ENCODE peak calls at places on chromosomes 6 and 20, in eight cellular contexts. G is A549, P is foreskin fibroblast, I is RPMI7951, B is hippocampal formation, H is NCI-H774, D is C1 segment of cervical spinal cord, W is small intestine. N is an unnamed sample.

GRCh38 chr6:137637161-137637560 is 143.0 kb upstream of the OLIG3 start:
- DNase-seq in G (no peak), P (peak; percentile 89), I (peak; percentile 96), B (no peak), H (no peak), D (no peak), W (no peak), N (no peak)

GRCh38 chr6:11730645-11731044 is 48.0 kb downstream of the ADTRP start:
- DNase-seq in G (no peak), P (no peak), I (no peak), B (no peak), H (no peak), D (no peak), W (no peak), N (no peak)

GRCh38 chr6:143449731-143450452 is 603 bp downstream of the ADAT2 start:
- DNase-seq in G (no peak), P (peak; percentile 24), I (peak; percentile 54), B (no peak), H (peak; percentile 5), D (no peak), W (peak; percentile 33), N (no peak)

GRCh38 chr6:80182291-80182690 is 75.8 kb downstream of the BCKDHB start:
- DNase-seq in G (no peak), P (peak; percentile 13), I (peak; percentile 62), B (no peak), H (no peak), D (no peak), W (no peak), N (no peak)

GRCh38 chr6:108453601-108454157 is 107.0 kb upstream of the FOXO3 start:
- DNase-seq in G (no peak), P (peak; percentile 10), I (peak; percentile 52), B (no peak), H (no peak), D (no peak), W (peak; percentile 14), N (no peak)

GRCh38 chr6:148720897-148721296 is 25.9 kb upstream of the UST start:
- DNase-seq in G (no peak), P (no peak), I (no peak), B (no peak), H (no peak), D (no peak), W (no peak), N (no peak)

GRCh38 chr20:6636209-6637159 is 131.0 kb upstream of the BMP2 start:
- DNase-seq in G (peak; percentile 23), P (peak; percentile 14), I (peak; percentile 72), B (peak; percentile 27), H (peak; percentile 28), D (no peak), W (peak; percentile 76), N (no peak)

GRCh38 chr6:6946477-6947145 is 161.2 kb upstream of the RREB1 start:
- DNase-seq in G (no peak), P (no peak), I (no peak), B (no peak), H (no peak), D (no peak), W (peak; percentile 75), N (no peak)

GRCh38 chr6:24931296-24931695 is 4.5 kb downstream of the RIPOR2 start:
- DNase-seq in G (no peak), P (no peak), I (no peak), B (no peak), H (no peak), D (no peak), W (no peak), N (no peak)

GRCh38 chr20:44543345-44543744 is 21.5 kb upstream of the SERINC3 start:
- DNase-seq in G (no peak), P (no peak), I (no peak), B (no peak), H (no peak), D (no peak), W (no peak), N (no peak)

GRCh38 chr20:61650912-61651733 is 399.1 kb downstream of the CDH4 start:
- DNase-seq in G (no peak), P (no peak), I (no peak), B (no peak), H (no peak), D (no peak), W (no peak), N (no peak)

GRCh38 chr20:46214831-46215488 is 93.3 kb downstream of the CDH22 start:
- DNase-seq in G (no peak), P (no peak), I (peak; percentile 61), B (no peak), H (peak; percentile 7), D (no peak), W (no peak), N (peak; percentile 97)

GRCh38 chr6:10531513-10531912 is 10.4 kb downstream of the GCNT2 start:
- DNase-seq in G (no peak), P (no peak), I (no peak), B (no peak), H (no peak), D (no peak), W (peak; percentile 43), N (no peak)

N was measured in NCI-H345.